ENCODE peak calls at places on chromosome 6, in six cellular contexts. A, C, M, P, B and Z are unnamed samples.

GRCh38 chr6:70221025-70221714 is 81.7 kb downstream of the COL9A1 start:
- DNase-seq in A (no peak), C (no peak), M (no peak), P (no peak), B (peak; percentile 4), Z (no peak)

GRCh38 chr6:165096868-165097267 is 212.5 kb downstream of the C6orf118 start:
- DNase-seq in A (no peak), C (no peak), M (no peak), P (no peak), B (no peak), Z (no peak)

GRCh38 chr6:146470091-146470770 is 73.4 kb upstream of the RAB32 start:
- DNase-seq in A (no peak), C (no peak), M (no peak), P (no peak), B (no peak), Z (no peak)

GRCh38 chr6:69894578-69895347 is 28.4 kb downstream of the COL19A1 start:
- DNase-seq in A (no peak), C (no peak), M (no peak), P (no peak), B (peak; percentile 95), Z (no peak)

GRCh38 chr6:28542440-28543293 is 17.0 kb downstream of the GPX5 start:
- DNase-seq in A (no peak), C (peak; percentile 15), M (peak; percentile 86), P (peak; percentile 62), B (peak; percentile 74), Z (no peak)

GRCh38 chr6:143157146-143157545 is 96.5 kb downstream of the AIG1 start:
- DNase-seq in A (no peak), C (no peak), M (no peak), P (no peak), B (peak; percentile 45), Z (no peak)

GRCh38 chr6:137339929-137340559 is 120.9 kb upstream of the IFNGR1 start:
- DNase-seq in A (no peak), C (no peak), M (no peak), P (no peak), B (peak; percentile 56), Z (no peak)

GRCh38 chr6:36428911-36429310 is 13.7 kb downstream of the PXT1 start:
- DNase-seq in A (no peak), C (no peak), M (no peak), P (no peak), B (no peak), Z (no peak)

GRCh38 chr6:10409766-10410209 is 5.1 kb downstream of the TFAP2A start:
- DNase-seq in A (no peak), C (no peak), M (no peak), P (no peak), B (no peak), Z (no peak)